ENCODE peak calls at places on chromosomes 7 and 10, in seven cellular contexts. Z, I, V, Y, H, L and B are unnamed samples.

GRCh38 chr7:80284848-80285247 is 150.2 kb downstream of the GNAI1 start:
- DNase-seq in Z (no peak), I (no peak), V (no peak), Y (no peak), H (no peak), L (no peak), B (no peak)

GRCh38 chr7:48424731-48425130 is 253.5 kb downstream of the ABCA13 start:
- DNase-seq in Z (no peak), I (no peak), V (no peak), Y (no peak), H (peak; percentile 26), L (no peak), B (no peak)

GRCh38 chr7:28986723-28987122 is 28.6 kb upstream of the TRIL start:
- DNase-seq in Z (no peak), I (no peak), V (no peak), Y (no peak), H (peak; percentile 88), L (no peak), B (no peak)

GRCh38 chr7:13879994-13880686 is 109.3 kb downstream of the ETV1 start:
- DNase-seq in Z (no peak), I (no peak), V (no peak), Y (no peak), H (no peak), L (no peak), B (no peak)

GRCh38 chr7:94655884-94656657 is at the start of gene SGCE:
- DNase-seq in Z (peak; percentile 73), I (peak; percentile 51), V (peak; percentile 33), Y (peak; percentile 56), H (no peak), L (peak; percentile 64), B (peak; percentile 92)

GRCh38 chr7:143901360-143901709 is 641 bp downstream of the TCAF1 start:
- DNase-seq in Z (no peak), I (peak; percentile 44), V (no peak), Y (no peak), H (no peak), L (peak; percentile 33), B (peak; percentile 78)

GRCh38 chr7:30164567-30164966 is 29.8 kb downstream of the MTURN start:
- DNase-seq in Z (no peak), I (no peak), V (peak; percentile 53), Y (no peak), H (no peak), L (no peak), B (no peak)

GRCh38 chr10:67017218-67017617 is 91.4 kb downstream of the LRRTM3 start:
- DNase-seq in Z (no peak), I (no peak), V (no peak), Y (no peak), H (no peak), L (no peak), B (no peak)

DNA sequence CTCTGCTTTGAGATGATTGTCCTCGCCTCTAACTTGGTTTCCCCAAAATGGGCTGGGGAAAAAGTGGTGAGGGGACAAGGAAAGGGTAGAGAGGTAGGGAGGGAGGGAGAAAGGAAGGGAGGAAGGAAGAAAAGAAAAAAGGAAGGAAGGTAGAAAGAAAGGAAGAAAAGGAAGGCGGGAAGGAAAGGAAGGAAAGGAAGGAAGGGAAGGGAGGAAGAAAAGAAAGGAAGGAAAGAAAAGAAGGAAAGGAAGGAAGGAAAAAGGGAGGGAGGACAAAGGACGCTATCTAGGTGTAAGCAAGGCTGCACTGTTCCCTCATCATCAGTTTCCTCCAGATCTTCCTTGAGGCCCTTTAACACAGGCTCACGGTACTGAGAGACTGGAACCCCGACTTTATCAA is 2.2 kb downstream of the GNA12 start:
- DNase-seq in Z (no peak), I (no peak), V (no peak), Y (no peak), H (no peak), L (no peak), B (no peak)
- H3K4me3 ChIP-seq in Z (no peak overlapping the region), I (no peak overlapping the region), V (no peak overlapping the region), Y (no peak overlapping the region), H (no peak overlapping the region), L (no peak overlapping the region), B (no peak overlapping the region)

GRCh38 chr10:4243169-4243568 is 458.2 kb upstream of the KLF6 start:
- DNase-seq in Z (no peak), I (no peak), V (no peak), Y (no peak), H (no peak), L (no peak), B (no peak)

GRCh38 chr10:4242561-4243035 is 457.6 kb upstream of the KLF6 start:
- DNase-seq in Z (no peak), I (no peak), V (no peak), Y (no peak), H (no peak), L (no peak), B (peak; percentile 68)

GRCh38 chr10:4241724-4242345 is 456.8 kb upstream of the KLF6 start:
- DNase-seq in Z (no peak), I (no peak), V (no peak), Y (no peak), H (no peak), L (no peak), B (no peak)

GRCh38 chr10:4240641-4241197 is 455.7 kb upstream of the KLF6 start:
- DNase-seq in Z (no peak), I (no peak), V (no peak), Y (no peak), H (no peak), L (no peak), B (no peak)

GRCh38 chr10:4243651-4244050 is 458.6 kb upstream of the KLF6 start:
- DNase-seq in Z (no peak), I (no peak), V (no peak), Y (no peak), H (no peak), L (no peak), B (peak; percentile 67)
- TF ChIP-seq EP300 in Z (peak; percentile 41), I (no peak), V (no peak), Y (no peak), H (peak; percentile 46), L (no peak), B (peak; percentile 77)

DNA sequence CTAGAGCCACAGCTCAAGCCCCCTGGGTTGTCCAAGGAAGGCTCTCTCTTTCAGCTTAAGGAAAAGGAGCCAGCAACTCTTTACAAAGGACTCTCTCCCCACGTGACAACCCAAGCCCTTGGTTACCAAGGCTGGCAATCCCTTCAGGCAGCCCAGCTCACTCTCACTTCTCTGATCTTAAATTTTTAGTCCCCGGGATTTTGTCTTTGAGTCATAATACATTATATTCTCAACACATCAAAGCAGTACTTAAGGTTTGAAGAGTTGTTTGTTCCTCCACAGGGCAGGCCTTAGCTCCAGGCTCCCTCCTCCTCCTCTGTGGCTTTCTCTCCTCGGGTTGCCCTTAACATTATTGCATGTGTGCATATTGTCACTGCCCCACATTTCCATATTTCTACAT is 10.0 kb downstream of the GARIN1A start:
- DNase-seq in Z (no peak), I (no peak), V (no peak), Y (no peak), H (no peak), L (no peak), B (no peak)
- TF ChIP-seq POLR2AphosphoS5 in Z (no peak), I (no peak), V (no peak), Y (no peak), H (no peak), L (no peak), B (no peak)

GRCh38 chr7:140754506-140754905 is 58.0 kb downstream of the NDUFB2 start:
- DNase-seq in Z (no peak), I (no peak), V (no peak), Y (no peak), H (no peak), L (no peak), B (no peak)

GRCh38 chr7:140746751-140747150 is 50.2 kb downstream of the NDUFB2 start:
- DNase-seq in Z (no peak), I (no peak), V (no peak), Y (no peak), H (no peak), L (no peak), B (no peak)

DNA sequence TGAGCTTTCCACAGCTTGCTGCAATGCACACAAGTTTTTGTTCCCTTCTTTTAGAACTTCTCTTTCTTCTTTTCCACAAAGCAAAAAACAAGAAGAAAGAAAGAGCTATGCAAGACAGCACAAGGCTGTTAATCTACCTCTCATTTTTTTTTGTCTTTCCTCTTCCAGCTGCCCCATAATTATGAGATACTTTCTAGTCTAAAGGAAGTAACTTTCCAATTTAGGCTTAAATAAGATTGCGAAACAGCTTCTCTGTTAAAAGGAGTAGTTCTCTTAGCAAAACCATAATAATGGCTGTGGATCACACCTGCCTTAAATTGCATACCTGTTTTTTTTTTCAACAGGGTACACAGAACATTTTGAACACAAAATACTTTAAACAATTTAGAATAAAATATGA is 56.0 kb downstream of the NDUFB2 start:
- DNase-seq in Z (no peak), I (no peak), V (no peak), Y (no peak), H (no peak), L (no peak), B (no peak)
- H3K4me3 ChIP-seq in Z (no peak overlapping the region), I (no peak overlapping the region), V (no peak overlapping the region), Y (no peak overlapping the region), H (no peak overlapping the region), L (no peak overlapping the region), B (no peak overlapping the region)

GRCh38 chr7:157555921-157556320 is 219.1 kb downstream of the DNAJB6 start:
- DNase-seq in Z (no peak), I (no peak), V (no peak), Y (no peak), H (no peak), L (no peak), B (no peak)
- TF ChIP-seq EP300 in Z (no peak), I (no peak), V (no peak), Y (no peak), H (no peak), L (no peak), B (no peak)

DNA sequence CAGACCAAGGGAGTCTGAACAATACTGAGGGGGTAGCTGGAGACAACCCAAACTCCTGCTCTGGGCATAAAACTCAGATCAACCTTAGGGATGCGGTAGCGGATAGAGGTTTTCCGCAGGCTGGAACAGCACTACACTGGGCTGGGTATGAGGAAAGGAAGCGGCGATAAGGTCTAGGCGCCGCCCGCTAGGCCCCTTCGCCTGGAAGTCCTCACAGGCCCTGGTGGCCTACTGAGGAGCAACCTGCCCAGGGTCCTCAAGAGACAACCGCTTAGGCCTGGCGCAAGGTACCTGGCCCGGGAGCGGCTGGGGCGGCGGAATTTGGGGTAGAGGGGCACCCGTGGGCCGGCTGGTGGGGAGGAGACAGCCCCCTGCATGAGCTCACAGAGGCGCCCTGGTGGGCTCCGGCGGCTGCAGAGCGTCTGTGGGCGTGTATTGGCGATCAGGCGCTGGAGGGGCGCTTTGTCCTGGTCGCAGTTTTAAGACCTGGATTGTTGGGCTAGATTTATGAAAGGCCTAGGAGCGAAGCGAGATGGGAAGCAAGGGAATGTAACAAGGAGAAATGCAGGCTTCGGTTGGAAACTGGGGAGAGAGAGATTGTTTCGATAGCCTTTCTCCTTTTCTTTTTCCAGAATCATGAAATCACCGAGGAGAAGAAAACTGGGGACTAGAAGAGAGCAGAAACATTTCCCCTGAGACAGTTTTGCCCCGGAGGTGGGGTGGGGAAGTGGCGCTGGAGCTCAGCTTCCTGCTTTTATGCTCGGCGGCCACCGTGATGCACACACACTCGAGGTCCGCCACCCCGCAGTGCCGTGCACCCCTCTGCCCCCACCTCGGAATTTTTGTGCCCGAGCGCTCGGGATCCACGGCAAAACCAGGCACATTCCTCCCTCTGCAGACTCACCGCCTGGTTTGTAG is 2.4 kb upstream of the NKX2-3 start:
- DNase-seq in Z (no peak), I (no peak), V (no peak), Y (no peak), H (no peak), L (peak; percentile 22), B (peak; percentile 79)
- TF ChIP-seq POLR2AphosphoS5 in Z (no peak), I (no peak), V (no peak), Y (no peak), H (no peak), L (no peak), B (peak; percentile 26)